ENCODE peak calls at places on chromosomes 11 and 22, in four cellular contexts. F is activated T-cell treated with anti-CD3 and anti-CD28 coated beads for 24 hours; G is ureter; E is stimulated activated CD8-positive, alpha-beta memory T cell treated with anti-CD3 and anti-CD28 coated beads, Interleukin-12 subunit alpha, Interleukin-12 subunit beta, amount 100 ng/mL, for 4 hours. J is an unnamed sample.

GRCh38 chr11:14902650-14903350 is 10.8 kb upstream of the CYP2R1 start:
- DNase-seq in F (no peak), G (no peak), E (no peak), J (no peak)

GRCh38 chr22:48228468-48228867 is 1466.0 kb downstream of the TBC1D22A start:
- DNase-seq in F (no peak), G (no peak), E (no peak), J (no peak)

GRCh38 chr22:17597217-17597616 is 31.3 kb downstream of the ATP6V1E1 start:
- DNase-seq in F (no peak), G (no peak), E (no peak), J (no peak)

GRCh38 chr22:39563571-39564428 is 6.8 kb upstream of the CACNA1I start:
- DNase-seq in F (no peak), G (no peak), E (no peak), J (no peak)

GRCh38 chr11:3936517-3936916 is 81.1 kb downstream of the STIM1 start:
- DNase-seq in F (no peak), G (no peak), E (no peak), J (no peak)

GRCh38 chr22:19115628-19116027 is 6.6 kb downstream of the DGCR2 start:
- DNase-seq in F (no peak), G (no peak), E (no peak), J (no peak)

GRCh38 chr11:77094841-77095365 is 7.7 kb upstream of the OMP start:
- DNase-seq in F (no peak), G (no peak), E (no peak), J (no peak)

GRCh38 chr11:26079966-26080365 is 252.0 kb upstream of the ANO3 start:
- DNase-seq in F (no peak), G (no peak), E (no peak), J (no peak)

GRCh38 chr22:46754826-46755225 is 7.6 kb upstream of the TBC1D22A start:
- DNase-seq in F (no peak), G (no peak), E (no peak), J (no peak)

J was measured in amygdala.